ENCODE peak calls at places on chromosomes 6 and 20, in six cellular contexts. One of them, this sample, is unnamed.

GRCh38 chr6:78962458-78962857 is 95.1 kb downstream of the IRAK1BP1 start:
- DNase-seq in G401: no peak
- DNase-seq in stimulated activated CD8-positive, alpha-beta memory T cell treated with anti-CD3 and anti-CD28 coated beads, Interleukin-7, amount 100 ng/mL, for 24 hours: no peak
- DNase-seq in HEK293T: no peak
- DNase-seq in NCI-H1417: peak
- DNase-seq in mucosa of gallbladder: no peak
- DNase-seq in this sample: no peak

GRCh38 chr20:48295966-48296421 is 510.7 kb upstream of the SULF2 start:
- DNase-seq in NCI-H1417: no peak
- DNase-seq in stimulated activated CD8-positive, alpha-beta memory T cell treated with anti-CD3 and anti-CD28 coated beads, Interleukin-7, amount 100 ng/mL, for 24 hours: no peak
- DNase-seq in HEK293T: no peak
- DNase-seq in mucosa of gallbladder: no peak
- DNase-seq in G401: no peak
- DNase-seq in this sample: peak

GRCh38 chr20:21512634-21513180 is 1.2 kb downstream of the NKX2-2 start:
- DNase-seq in mucosa of gallbladder: no peak
- DNase-seq in NCI-H1417: no peak
- DNase-seq in stimulated activated CD8-positive, alpha-beta memory T cell treated with anti-CD3 and anti-CD28 coated beads, Interleukin-7, amount 100 ng/mL, for 24 hours: no peak
- DNase-seq in HEK293T: no peak
- DNase-seq in G401: no peak
- DNase-seq in this sample: no peak

GRCh38 chr6:7827142-7827541 is 83.4 kb downstream of the TXNDC5 start:
- DNase-seq in stimulated activated CD8-positive, alpha-beta memory T cell treated with anti-CD3 and anti-CD28 coated beads, Interleukin-7, amount 100 ng/mL, for 24 hours: no peak
- DNase-seq in G401: no peak
- DNase-seq in NCI-H1417: no peak
- DNase-seq in HEK293T: no peak
- DNase-seq in mucosa of gallbladder: no peak
- DNase-seq in this sample: no peak

GRCh38 chr20:40604416-40604815 is 84.6 kb downstream of the MAFB start:
- DNase-seq in G401: no peak
- DNase-seq in NCI-H1417: no peak
- DNase-seq in HEK293T: no peak
- DNase-seq in stimulated activated CD8-positive, alpha-beta memory T cell treated with anti-CD3 and anti-CD28 coated beads, Interleukin-7, amount 100 ng/mL, for 24 hours: no peak
- DNase-seq in mucosa of gallbladder: no peak
- DNase-seq in this sample: no peak

GRCh38 chr6:42762338-42762929 is 16.5 kb upstream of the TBCC start:
- DNase-seq in HEK293T: no peak
- DNase-seq in stimulated activated CD8-positive, alpha-beta memory T cell treated with anti-CD3 and anti-CD28 coated beads, Interleukin-7, amount 100 ng/mL, for 24 hours: no peak
- DNase-seq in G401: no peak
- DNase-seq in mucosa of gallbladder: no peak
- DNase-seq in NCI-H1417: no peak
- DNase-seq in this sample: no peak

GRCh38 chr6:111258615-111259088 is 171.3 kb downstream of the SLC16A10 start:
- DNase-seq in NCI-H1417: no peak
- DNase-seq in HEK293T: no peak
- DNase-seq in stimulated activated CD8-positive, alpha-beta memory T cell treated with anti-CD3 and anti-CD28 coated beads, Interleukin-7, amount 100 ng/mL, for 24 hours: no peak
- DNase-seq in mucosa of gallbladder: no peak
- DNase-seq in G401: no peak
- DNase-seq in this sample: no peak

GRCh38 chr20:9508696-9509178 is 5.7 kb upstream of the LAMP5 start:
- DNase-seq in mucosa of gallbladder: no peak
- DNase-seq in NCI-H1417: no peak
- DNase-seq in stimulated activated CD8-positive, alpha-beta memory T cell treated with anti-CD3 and anti-CD28 coated beads, Interleukin-7, amount 100 ng/mL, for 24 hours: no peak
- DNase-seq in G401: no peak
- DNase-seq in HEK293T: no peak
- DNase-seq in this sample: no peak

GRCh38 chr6:110233769-110234374 is 53.6 kb downstream of the CDC40 start:
- DNase-seq in stimulated activated CD8-positive, alpha-beta memory T cell treated with anti-CD3 and anti-CD28 coated beads, Interleukin-7, amount 100 ng/mL, for 24 hours: no peak
- DNase-seq in NCI-H1417: no peak
- DNase-seq in mucosa of gallbladder: no peak
- DNase-seq in HEK293T: no peak
- DNase-seq in G401: no peak
- DNase-seq in this sample: no peak

GRCh38 chr20:49700411-49701185 is 13.1 kb downstream of the B4GALT5 start:
- DNase-seq in stimulated activated CD8-positive, alpha-beta memory T cell treated with anti-CD3 and anti-CD28 coated beads, Interleukin-7, amount 100 ng/mL, for 24 hours: no peak
- DNase-seq in HEK293T: no peak
- DNase-seq in mucosa of gallbladder: no peak
- DNase-seq in G401: no peak
- DNase-seq in NCI-H1417: peak
- DNase-seq in this sample: no peak

GRCh38 chr6:149032318-149032598 is 285.3 kb upstream of the TAB2 start:
- DNase-seq in G401: no peak
- DNase-seq in stimulated activated CD8-positive, alpha-beta memory T cell treated with anti-CD3 and anti-CD28 coated beads, Interleukin-7, amount 100 ng/mL, for 24 hours: no peak
- DNase-seq in HEK293T: no peak
- DNase-seq in NCI-H1417: no peak
- DNase-seq in mucosa of gallbladder: no peak
- DNase-seq in this sample: no peak

GRCh38 chr6:56720882-56721281 is 78.2 kb upstream of the DST start:
- DNase-seq in stimulated activated CD8-positive, alpha-beta memory T cell treated with anti-CD3 and anti-CD28 coated beads, Interleukin-7, amount 100 ng/mL, for 24 hours: no peak
- DNase-seq in mucosa of gallbladder: no peak
- DNase-seq in NCI-H1417: no peak
- DNase-seq in HEK293T: no peak
- DNase-seq in G401: no peak
- DNase-seq in this sample: no peak

GRCh38 chr6:7507600-7507999 is 33.9 kb upstream of the DSP start:
- DNase-seq in mucosa of gallbladder: no peak
- DNase-seq in NCI-H1417: no peak
- DNase-seq in HEK293T: no peak
- DNase-seq in stimulated activated CD8-positive, alpha-beta memory T cell treated with anti-CD3 and anti-CD28 coated beads, Interleukin-7, amount 100 ng/mL, for 24 hours: no peak
- DNase-seq in G401: no peak
- DNase-seq in this sample: no peak

GRCh38 chr6:79928478-79928998 is 18.8 kb downstream of the ELOVL4 start:
- DNase-seq in NCI-H1417: no peak
- DNase-seq in stimulated activated CD8-positive, alpha-beta memory T cell treated with anti-CD3 and anti-CD28 coated beads, Interleukin-7, amount 100 ng/mL, for 24 hours: no peak
- DNase-seq in G401: no peak
- DNase-seq in HEK293T: no peak
- DNase-seq in mucosa of gallbladder: no peak
- DNase-seq in this sample: no peak

GRCh38 chr6:159606786-159607185 is 86.3 kb downstream of the SOD2 start:
- DNase-seq in NCI-H1417: no peak
- DNase-seq in mucosa of gallbladder: no peak
- DNase-seq in G401: no peak
- DNase-seq in HEK293T: no peak
- DNase-seq in stimulated activated CD8-positive, alpha-beta memory T cell treated with anti-CD3 and anti-CD28 coated beads, Interleukin-7, amount 100 ng/mL, for 24 hours: no peak
- DNase-seq in this sample: no peak

GRCh38 chr6:163321717-163322116 is 92.8 kb upstream of the QKI start:
- DNase-seq in G401: no peak
- DNase-seq in mucosa of gallbladder: no peak
- DNase-seq in HEK293T: no peak
- DNase-seq in NCI-H1417: no peak
- DNase-seq in stimulated activated CD8-positive, alpha-beta memory T cell treated with anti-CD3 and anti-CD28 coated beads, Interleukin-7, amount 100 ng/mL, for 24 hours: no peak
- DNase-seq in this sample: no peak

GRCh38 chr6:152478377-152479010 is 158.7 kb downstream of the SYNE1 start:
- DNase-seq in NCI-H1417: no peak
- DNase-seq in HEK293T: no peak
- DNase-seq in G401: peak
- DNase-seq in stimulated activated CD8-positive, alpha-beta memory T cell treated with anti-CD3 and anti-CD28 coated beads, Interleukin-7, amount 100 ng/mL, for 24 hours: no peak
- DNase-seq in mucosa of gallbladder: no peak
- DNase-seq in this sample: no peak

GRCh38 chr6:136526196-136526930 is 23.9 kb downstream of the MAP7 start:
- DNase-seq in mucosa of gallbladder: peak
- DNase-seq in NCI-H1417: peak
- DNase-seq in G401: peak
- DNase-seq in HEK293T: peak
- DNase-seq in stimulated activated CD8-positive, alpha-beta memory T cell treated with anti-CD3 and anti-CD28 coated beads, Interleukin-7, amount 100 ng/mL, for 24 hours: no peak
- DNase-seq in this sample: peak

GRCh38 chr6:162798546-162798945 is 70.8 kb downstream of the PACRG start:
- DNase-seq in stimulated activated CD8-positive, alpha-beta memory T cell treated with anti-CD3 and anti-CD28 coated beads, Interleukin-7, amount 100 ng/mL, for 24 hours: no peak
- DNase-seq in mucosa of gallbladder: no peak
- DNase-seq in HEK293T: no peak
- DNase-seq in G401: no peak
- DNase-seq in NCI-H1417: no peak
- DNase-seq in this sample: no peak

GRCh38 chr6:149884215-149884614 is 13.7 kb downstream of the RAET1E start:
- DNase-seq in HEK293T: no peak
- DNase-seq in G401: no peak
- DNase-seq in NCI-H1417: peak
- DNase-seq in mucosa of gallbladder: no peak
- DNase-seq in stimulated activated CD8-positive, alpha-beta memory T cell treated with anti-CD3 and anti-CD28 coated beads, Interleukin-7, amount 100 ng/mL, for 24 hours: no peak
- DNase-seq in this sample: peak

GRCh38 chr6:15915508-15916178 is 213.2 kb upstream of the MYLIP start:
- DNase-seq in G401: no peak
- DNase-seq in HEK293T: no peak
- DNase-seq in mucosa of gallbladder: no peak
- DNase-seq in stimulated activated CD8-positive, alpha-beta memory T cell treated with anti-CD3 and anti-CD28 coated beads, Interleukin-7, amount 100 ng/mL, for 24 hours: no peak
- DNase-seq in NCI-H1417: no peak
- DNase-seq in this sample: no peak

GRCh38 chr20:12570371-12570770 is 438.4 kb upstream of the SPTLC3 start:
- DNase-seq in stimulated activated CD8-positive, alpha-beta memory T cell treated with anti-CD3 and anti-CD28 coated beads, Interleukin-7, amount 100 ng/mL, for 24 hours: no peak
- DNase-seq in HEK293T: peak
- DNase-seq in mucosa of gallbladder: no peak
- DNase-seq in G401: peak
- DNase-seq in NCI-H1417: peak
- DNase-seq in this sample: peak

GRCh38 chr6:73521351-73522254 is 771 bp upstream of the EEF1A1 start:
- DNase-seq in HEK293T: peak
- DNase-seq in stimulated activated CD8-positive, alpha-beta memory T cell treated with anti-CD3 and anti-CD28 coated beads, Interleukin-7, amount 100 ng/mL, for 24 hours: peak
- DNase-seq in G401: no peak
- DNase-seq in NCI-H1417: peak
- DNase-seq in mucosa of gallbladder: no peak
- DNase-seq in this sample: no peak

GRCh38 chr6:20670750-20671149 is 136.5 kb downstream of the CDKAL1 start:
- DNase-seq in stimulated activated CD8-positive, alpha-beta memory T cell treated with anti-CD3 and anti-CD28 coated beads, Interleukin-7, amount 100 ng/mL, for 24 hours: no peak
- DNase-seq in NCI-H1417: no peak
- DNase-seq in HEK293T: no peak
- DNase-seq in G401: no peak
- DNase-seq in mucosa of gallbladder: no peak
- DNase-seq in this sample: no peak

GRCh38 chr6:122322824-122323223 is 76.6 kb upstream of the HSF2 start:
- DNase-seq in mucosa of gallbladder: no peak
- DNase-seq in HEK293T: no peak
- DNase-seq in stimulated activated CD8-positive, alpha-beta memory T cell treated with anti-CD3 and anti-CD28 coated beads, Interleukin-7, amount 100 ng/mL, for 24 hours: no peak
- DNase-seq in NCI-H1417: peak
- DNase-seq in G401: no peak
- DNase-seq in this sample: peak

GRCh38 chr6:167056370-167056769 is 57.2 kb downstream of the CEP43 start:
- DNase-seq in stimulated activated CD8-positive, alpha-beta memory T cell treated with anti-CD3 and anti-CD28 coated beads, Interleukin-7, amount 100 ng/mL, for 24 hours: no peak
- DNase-seq in mucosa of gallbladder: no peak
- DNase-seq in HEK293T: no peak
- DNase-seq in G401: no peak
- DNase-seq in NCI-H1417: no peak
- DNase-seq in this sample: no peak

GRCh38 chr6:88813045-88813444 is 150.4 kb downstream of the RNGTT start:
- DNase-seq in G401: peak
- DNase-seq in mucosa of gallbladder: no peak
- DNase-seq in stimulated activated CD8-positive, alpha-beta memory T cell treated with anti-CD3 and anti-CD28 coated beads, Interleukin-7, amount 100 ng/mL, for 24 hours: no peak
- DNase-seq in NCI-H1417: no peak
- DNase-seq in HEK293T: peak
- DNase-seq in this sample: peak

GRCh38 chr6:85081102-85081501 is 316.7 kb upstream of the TBX18 start:
- DNase-seq in HEK293T: no peak
- DNase-seq in G401: no peak
- DNase-seq in NCI-H1417: no peak
- DNase-seq in stimulated activated CD8-positive, alpha-beta memory T cell treated with anti-CD3 and anti-CD28 coated beads, Interleukin-7, amount 100 ng/mL, for 24 hours: no peak
- DNase-seq in mucosa of gallbladder: no peak
- DNase-seq in this sample: no peak

GRCh38 chr20:41138527-41139226 is 1.3 kb downstream of the PLCG1 start:
- DNase-seq in HEK293T: no peak
- DNase-seq in mucosa of gallbladder: no peak
- DNase-seq in stimulated activated CD8-positive, alpha-beta memory T cell treated with anti-CD3 and anti-CD28 coated beads, Interleukin-7, amount 100 ng/mL, for 24 hours: no peak
- DNase-seq in NCI-H1417: peak
- DNase-seq in G401: peak
- DNase-seq in this sample: peak

GRCh38 chr6:87430499-87430898 is 22.7 kb downstream of the CFAP206 start:
- DNase-seq in NCI-H1417: no peak
- DNase-seq in G401: no peak
- DNase-seq in HEK293T: no peak
- DNase-seq in stimulated activated CD8-positive, alpha-beta memory T cell treated with anti-CD3 and anti-CD28 coated beads, Interleukin-7, amount 100 ng/mL, for 24 hours: no peak
- DNase-seq in mucosa of gallbladder: no peak
- DNase-seq in this sample: no peak

GRCh38 chr6:56364482-56365313 is 117.3 kb upstream of the COL21A1 start:
- DNase-seq in G401: no peak
- DNase-seq in stimulated activated CD8-positive, alpha-beta memory T cell treated with anti-CD3 and anti-CD28 coated beads, Interleukin-7, amount 100 ng/mL, for 24 hours: no peak
- DNase-seq in NCI-H1417: no peak
- DNase-seq in HEK293T: no peak
- DNase-seq in mucosa of gallbladder: no peak
- DNase-seq in this sample: no peak

GRCh38 chr20:10745790-10746189 is 72.0 kb upstream of the JAG1 start:
- DNase-seq in HEK293T: no peak
- DNase-seq in mucosa of gallbladder: no peak
- DNase-seq in G401: no peak
- DNase-seq in stimulated activated CD8-positive, alpha-beta memory T cell treated with anti-CD3 and anti-CD28 coated beads, Interleukin-7, amount 100 ng/mL, for 24 hours: no peak
- DNase-seq in NCI-H1417: no peak
- DNase-seq in this sample: no peak

GRCh38 chr6:123771126-123771525 is 32.5 kb upstream of the NKAIN2 start:
- DNase-seq in stimulated activated CD8-positive, alpha-beta memory T cell treated with anti-CD3 and anti-CD28 coated beads, Interleukin-7, amount 100 ng/mL, for 24 hours: no peak
- DNase-seq in mucosa of gallbladder: no peak
- DNase-seq in HEK293T: no peak
- DNase-seq in NCI-H1417: no peak
- DNase-seq in G401: no peak
- DNase-seq in this sample: no peak

GRCh38 chr6:82397962-82398692 is 34.5 kb downstream of the TPBG start:
- DNase-seq in NCI-H1417: no peak
- DNase-seq in mucosa of gallbladder: no peak
- DNase-seq in G401: no peak
- DNase-seq in HEK293T: no peak
- DNase-seq in stimulated activated CD8-positive, alpha-beta memory T cell treated with anti-CD3 and anti-CD28 coated beads, Interleukin-7, amount 100 ng/mL, for 24 hours: no peak
- DNase-seq in this sample: no peak

GRCh38 chr6:50905297-50905696 is 86.6 kb downstream of the TFAP2B start:
- DNase-seq in G401: no peak
- DNase-seq in NCI-H1417: peak
- DNase-seq in mucosa of gallbladder: no peak
- DNase-seq in HEK293T: no peak
- DNase-seq in stimulated activated CD8-positive, alpha-beta memory T cell treated with anti-CD3 and anti-CD28 coated beads, Interleukin-7, amount 100 ng/mL, for 24 hours: no peak
- DNase-seq in this sample: no peak

GRCh38 chr20:58019027-58019849 is 209.2 kb downstream of the ANKRD60 start:
- DNase-seq in G401: no peak
- DNase-seq in HEK293T: no peak
- DNase-seq in stimulated activated CD8-positive, alpha-beta memory T cell treated with anti-CD3 and anti-CD28 coated beads, Interleukin-7, amount 100 ng/mL, for 24 hours: no peak
- DNase-seq in NCI-H1417: no peak
- DNase-seq in mucosa of gallbladder: no peak
- DNase-seq in this sample: no peak